ENCODE peak calls at places on chromosomes 16 and 17, in nine cellular contexts. One of them, this sample, is unnamed.
A peak's percentile ranks its signal among the peaks of the same experiment; 100 is the strongest.

GRCh38 chr16:25135239-25135878 is 23.8 kb downstream of the LCMT1 start:
- DNase-seq in AG10803: peak; percentile 43
- DNase-seq in A549: peak; percentile 64
- DNase-seq in HFFc6: peak; percentile 83
- DNase-seq in nephron progenitor cell: no peak
- DNase-seq in adrenal gland: no peak
- DNase-seq in stomach: no peak
- DNase-seq in A673: peak; percentile 14
- DNase-seq in heart right ventricle: no peak
- DNase-seq in this sample: no peak

GRCh38 chr17:81928497-81929252 is 1.1 kb upstream of the MAFG start:
- DNase-seq in nephron progenitor cell: no peak
- DNase-seq in AG10803: no peak
- DNase-seq in stomach: no peak
- DNase-seq in A673: peak; percentile 36
- DNase-seq in A549: no peak
- DNase-seq in HFFc6: no peak
- DNase-seq in adrenal gland: no peak
- DNase-seq in heart right ventricle: no peak
- DNase-seq in this sample: no peak

GRCh38 chr16:64051826-64052225 is 1070.0 kb downstream of the CDH11 start:
- DNase-seq in nephron progenitor cell: no peak
- DNase-seq in HFFc6: peak; percentile 3
- DNase-seq in AG10803: peak; percentile 0
- DNase-seq in heart right ventricle: no peak
- DNase-seq in stomach: no peak
- DNase-seq in A673: peak; percentile 45
- DNase-seq in A549: no peak
- DNase-seq in adrenal gland: no peak
- DNase-seq in this sample: no peak

GRCh38 chr16:67661101-67661661 is 421 bp downstream of the PARD6A start:
- DNase-seq in heart right ventricle: peak; percentile 22
- DNase-seq in stomach: no peak
- DNase-seq in nephron progenitor cell: peak; percentile 55
- DNase-seq in adrenal gland: no peak
- DNase-seq in HFFc6: peak; percentile 53
- DNase-seq in AG10803: no peak
- DNase-seq in A673: no peak
- DNase-seq in A549: peak; percentile 41
- DNase-seq in this sample: no peak

GRCh38 chr17:46870116-46870803 is 18.9 kb downstream of the WNT9B start:
- DNase-seq in nephron progenitor cell: no peak
- DNase-seq in A673: no peak
- DNase-seq in heart right ventricle: no peak
- DNase-seq in HFFc6: no peak
- DNase-seq in adrenal gland: no peak
- DNase-seq in stomach: peak; percentile 65
- DNase-seq in A549: peak; percentile 59
- DNase-seq in AG10803: no peak
- DNase-seq in this sample: no peak

GRCh38 chr16:56382901-56383355 is 42.4 kb downstream of the AMFR start:
- DNase-seq in AG10803: peak; percentile 32
- DNase-seq in A549: peak; percentile 65
- DNase-seq in A673: no peak
- DNase-seq in stomach: no peak
- DNase-seq in adrenal gland: no peak
- DNase-seq in heart right ventricle: no peak
- DNase-seq in nephron progenitor cell: no peak
- DNase-seq in HFFc6: peak; percentile 4
- DNase-seq in this sample: no peak

GRCh38 chr17:28549274-28550132 is 2.9 kb downstream of the UNC119 start:
- DNase-seq in adrenal gland: no peak
- DNase-seq in AG10803: no peak
- DNase-seq in heart right ventricle: no peak
- DNase-seq in nephron progenitor cell: no peak
- DNase-seq in HFFc6: no peak
- DNase-seq in A549: no peak
- DNase-seq in A673: no peak
- DNase-seq in stomach: no peak
- DNase-seq in this sample: no peak

GRCh38 chr17:54967621-54968258 is 714 bp downstream of the COX11 start:
- DNase-seq in heart right ventricle: no peak
- DNase-seq in adrenal gland: no peak
- DNase-seq in nephron progenitor cell: no peak
- DNase-seq in A673: peak; percentile 31
- DNase-seq in HFFc6: peak; percentile 29
- DNase-seq in AG10803: peak; percentile 26
- DNase-seq in stomach: no peak
- DNase-seq in A549: peak; percentile 45
- DNase-seq in this sample: no peak

GRCh38 chr16:31707743-31708335 is 165.8 kb upstream of the ZNF267 start:
- DNase-seq in HFFc6: no peak
- DNase-seq in A673: no peak
- DNase-seq in adrenal gland: no peak
- DNase-seq in heart right ventricle: no peak
- DNase-seq in nephron progenitor cell: no peak
- DNase-seq in A549: no peak
- DNase-seq in stomach: no peak
- DNase-seq in AG10803: no peak
- DNase-seq in this sample: no peak

GRCh38 chr17:39406951-39407350 is 5.5 kb upstream of the FBXL20 start:
- DNase-seq in HFFc6: no peak
- DNase-seq in stomach: no peak
- DNase-seq in nephron progenitor cell: no peak
- DNase-seq in AG10803: no peak
- DNase-seq in heart right ventricle: no peak
- DNase-seq in adrenal gland: no peak
- DNase-seq in A673: no peak
- DNase-seq in A549: no peak
- DNase-seq in this sample: no peak

GRCh38 chr17:39402890-39403605 is 1.6 kb upstream of the FBXL20 start:
- DNase-seq in nephron progenitor cell: no peak
- DNase-seq in A549: no peak
- DNase-seq in AG10803: no peak
- DNase-seq in HFFc6: no peak
- DNase-seq in stomach: no peak
- DNase-seq in A673: no peak
- DNase-seq in heart right ventricle: peak; percentile 11
- DNase-seq in adrenal gland: no peak
- DNase-seq in this sample: no peak

GRCh38 chr17:39401412-39402278 is at the start of gene FBXL20:
- DNase-seq in HFFc6: peak; percentile 84
- DNase-seq in AG10803: peak; percentile 86
- DNase-seq in adrenal gland: peak; percentile 98
- DNase-seq in A673: peak; percentile 88
- DNase-seq in stomach: peak; percentile 96
- DNase-seq in nephron progenitor cell: peak; percentile 95
- DNase-seq in heart right ventricle: peak; percentile 95
- DNase-seq in A549: peak; percentile 91
- DNase-seq in this sample: peak; percentile 83

GRCh38 chr17:39402279-39402889 is 958 bp upstream of the FBXL20 start:
- DNase-seq in adrenal gland: peak; percentile 96
- DNase-seq in AG10803: peak; percentile 88
- DNase-seq in nephron progenitor cell: peak; percentile 92
- DNase-seq in A549: peak; percentile 97
- DNase-seq in HFFc6: peak; percentile 89
- DNase-seq in stomach: peak; percentile 93
- DNase-seq in A673: peak; percentile 92
- DNase-seq in heart right ventricle: peak; percentile 91
- DNase-seq in this sample: peak; percentile 78

DNA sequence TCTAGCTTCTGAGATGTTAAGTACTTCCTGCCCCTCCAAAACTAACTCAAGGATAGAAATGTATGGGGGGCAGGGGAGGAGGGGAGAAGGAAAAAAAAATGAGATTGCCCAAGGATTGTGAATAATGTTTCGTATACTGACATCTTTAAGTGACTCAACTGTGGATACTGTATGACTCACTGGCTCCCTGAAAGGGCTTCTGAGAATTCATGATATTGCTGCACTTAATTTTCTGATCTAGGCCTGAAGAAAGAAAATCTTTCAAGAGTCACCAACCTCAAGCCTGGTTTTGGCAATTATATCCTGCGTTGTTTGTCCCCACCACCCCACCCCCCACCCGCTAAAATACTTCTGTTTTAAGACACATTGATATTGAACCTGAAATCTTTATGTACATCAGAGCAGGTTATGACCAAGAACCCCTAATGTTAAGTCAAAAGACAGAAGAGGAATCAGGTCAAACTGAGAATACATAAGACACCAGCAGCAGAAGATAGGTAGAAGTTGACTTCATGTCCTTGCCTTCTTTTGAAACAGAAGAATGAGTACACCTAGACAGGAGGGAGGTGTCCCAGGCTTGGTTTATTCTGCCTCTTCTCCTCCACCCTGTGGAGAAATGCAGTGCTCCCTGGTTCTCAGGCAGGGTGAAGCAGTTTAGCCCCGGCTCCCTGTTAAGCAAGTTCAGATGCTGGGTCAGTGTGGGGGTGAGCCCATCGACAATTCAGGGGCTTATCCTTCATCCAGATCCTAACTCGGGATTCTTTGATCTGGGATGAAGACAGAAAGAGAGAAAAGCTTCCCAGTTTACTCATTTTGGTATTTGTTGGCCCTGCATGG is 3.3 kb upstream of the FBXL20 start:
- DNase-seq in nephron progenitor cell: no peak
- DNase-seq in stomach: no peak
- DNase-seq in A673: peak; percentile 1
- DNase-seq in heart right ventricle: no peak
- DNase-seq in A549: peak; percentile 67
- DNase-seq in HFFc6: peak; percentile 84
- DNase-seq in adrenal gland: no peak
- DNase-seq in AG10803: peak; percentile 86
- DNase-seq in this sample: no peak
- TF ChIP-seq CTCF in nephron progenitor cell: no peak
- TF ChIP-seq CTCF in stomach: no peak
- TF ChIP-seq CTCF in A673: no peak
- TF ChIP-seq CTCF in heart right ventricle: no peak
- TF ChIP-seq CTCF in A549: no peak
- TF ChIP-seq CTCF in HFFc6: no peak
- TF ChIP-seq CTCF in adrenal gland: no peak
- TF ChIP-seq CTCF in AG10803: no peak
- TF ChIP-seq CTCF in this sample: no peak

DNA sequence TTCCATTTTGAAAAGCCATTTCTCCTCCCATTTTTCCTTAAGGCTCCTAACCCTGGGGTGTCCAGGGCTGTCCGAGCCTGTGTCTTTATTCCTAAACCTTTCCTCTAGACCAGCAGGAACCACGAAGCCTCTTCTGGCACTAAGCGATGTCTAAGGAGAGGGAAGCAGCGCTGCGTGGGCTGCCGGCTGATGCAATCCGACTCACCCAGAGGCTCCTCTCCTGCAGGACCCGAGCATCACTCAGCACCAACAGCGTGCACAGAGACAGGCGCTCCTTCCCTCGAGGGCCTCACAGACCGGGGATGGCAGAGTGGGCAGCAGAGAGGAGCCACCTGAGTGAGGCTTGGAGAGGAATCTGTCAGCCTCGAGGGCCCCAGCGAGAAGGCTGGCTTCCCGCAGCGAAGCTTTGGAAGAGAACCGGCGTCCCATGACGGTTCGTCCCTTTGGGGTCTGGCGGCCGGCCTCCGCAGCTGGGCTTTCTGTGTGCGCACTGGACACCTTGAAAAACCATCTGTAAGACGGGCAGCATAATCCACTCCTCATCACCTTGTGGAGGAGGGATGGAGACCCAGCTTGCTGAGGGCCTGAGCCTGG is 174.3 kb downstream of the FOXL1 start:
- DNase-seq in adrenal gland: no peak
- DNase-seq in heart right ventricle: no peak
- DNase-seq in A549: no peak
- DNase-seq in stomach: no peak
- DNase-seq in A673: no peak
- DNase-seq in AG10803: no peak
- DNase-seq in HFFc6: no peak
- DNase-seq in nephron progenitor cell: no peak
- DNase-seq in this sample: no peak
- TF ChIP-seq CTCF in adrenal gland: no peak
- TF ChIP-seq CTCF in heart right ventricle: no peak
- TF ChIP-seq CTCF in A549: no peak
- TF ChIP-seq CTCF in stomach: no peak
- TF ChIP-seq CTCF in A673: no peak
- TF ChIP-seq CTCF in AG10803: no peak
- TF ChIP-seq CTCF in HFFc6: no peak
- TF ChIP-seq CTCF in nephron progenitor cell: no peak
- TF ChIP-seq CTCF in this sample: no peak

DNA sequence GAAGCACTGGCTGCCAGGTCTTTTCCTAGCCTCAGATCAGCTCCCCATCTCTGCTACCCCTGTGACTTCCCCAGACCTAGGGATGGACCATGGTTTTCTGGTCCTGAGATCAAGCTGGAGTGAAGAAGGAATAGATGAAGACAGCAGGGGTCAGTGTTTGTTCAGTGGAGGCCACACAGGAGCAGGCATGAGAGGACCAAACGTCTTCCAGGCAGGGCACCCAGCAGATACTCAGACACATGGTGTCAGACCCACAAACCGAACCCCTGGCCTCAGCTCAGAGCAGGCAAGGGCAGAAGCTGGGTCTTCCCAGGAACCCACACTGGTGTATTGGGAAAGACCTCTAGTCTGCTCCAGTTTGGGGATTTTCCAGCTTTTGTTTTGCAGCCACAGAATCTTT is 189.7 kb downstream of the IRX5 start:
- DNase-seq in AG10803: peak; percentile 57
- DNase-seq in stomach: no peak
- DNase-seq in adrenal gland: no peak
- DNase-seq in nephron progenitor cell: no peak
- DNase-seq in heart right ventricle: no peak
- DNase-seq in A673: no peak
- DNase-seq in HFFc6: no peak
- DNase-seq in A549: peak; percentile 7
- DNase-seq in this sample: no peak
- TF ChIP-seq CTCF in AG10803: peak; percentile 49
- TF ChIP-seq CTCF in stomach: no peak
- TF ChIP-seq CTCF in adrenal gland: no peak
- TF ChIP-seq CTCF in nephron progenitor cell: peak; percentile 15
- TF ChIP-seq CTCF in heart right ventricle: no peak
- TF ChIP-seq CTCF in A673: no peak
- TF ChIP-seq CTCF in HFFc6: no peak
- TF ChIP-seq CTCF in A549: no peak
- TF ChIP-seq CTCF in this sample: no peak

DNA sequence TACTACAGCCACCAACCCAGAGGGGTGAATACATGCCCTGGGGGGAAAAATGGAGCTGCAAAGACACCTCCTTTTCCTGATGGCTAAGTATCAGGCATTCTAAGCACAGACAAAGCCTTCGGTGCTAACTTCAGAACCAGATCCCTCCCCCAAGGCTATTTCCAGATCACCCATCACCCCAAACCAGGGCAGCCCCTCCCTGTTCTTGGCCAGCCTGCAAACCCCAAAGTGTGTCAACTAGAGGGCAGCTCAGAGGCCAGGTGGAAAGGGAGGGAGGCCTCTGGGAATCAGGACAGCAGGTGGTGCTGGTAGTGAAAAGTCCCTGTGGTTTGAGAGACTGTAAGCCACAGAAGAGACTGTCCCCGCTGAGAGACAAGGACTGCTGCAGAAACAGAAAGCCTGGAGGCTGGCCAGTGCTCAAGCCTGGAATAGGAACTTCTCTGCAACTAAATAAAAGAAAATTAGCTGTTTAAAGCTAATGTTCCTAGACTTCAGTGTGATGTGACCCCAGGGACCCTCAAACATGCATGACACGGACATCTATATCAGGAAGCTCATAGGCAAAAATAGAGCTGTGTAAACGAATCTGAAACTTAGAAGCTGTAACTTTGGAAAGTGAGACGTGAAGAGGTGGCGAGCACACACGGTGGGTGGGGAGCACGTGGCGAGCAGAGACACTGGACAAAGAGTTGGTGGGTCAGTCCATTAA is 9.1 kb downstream of the TUBG1 start:
- DNase-seq in A549: peak; percentile 65
- DNase-seq in AG10803: no peak
- DNase-seq in stomach: peak; percentile 86
- DNase-seq in A673: peak; percentile 2
- DNase-seq in nephron progenitor cell: peak; percentile 19
- DNase-seq in heart right ventricle: peak; percentile 48
- DNase-seq in HFFc6: peak; percentile 21
- DNase-seq in adrenal gland: peak; percentile 85
- DNase-seq in this sample: peak; percentile 10
- TF ChIP-seq CTCF in A549: peak; percentile 41
- TF ChIP-seq CTCF in AG10803: no peak
- TF ChIP-seq CTCF in stomach: peak; percentile 8
- TF ChIP-seq CTCF in A673: no peak
- TF ChIP-seq CTCF in nephron progenitor cell: no peak
- TF ChIP-seq CTCF in heart right ventricle: no peak
- TF ChIP-seq CTCF in HFFc6: peak; percentile 41
- TF ChIP-seq CTCF in adrenal gland: peak; percentile 6
- TF ChIP-seq CTCF in this sample: peak; percentile 11

This sample was measured in progenitor cell of endocrine pancreas.